ENCODE peak calls at places on chromosomes 13 and 19, in eight cellular contexts. Y is psoas muscle, G is ovary, N is A549, E is AG09309, C is cardiac muscle cell, D is IMR-90, Q is brain microvascular endothelial cell. X is an unnamed sample.

GRCh38 chr19:51297406-51297805 is 14.0 kb upstream of the IGLON5 start:
- DNase-seq in Y (no peak), G (no peak), N (no peak), E (no peak), C (no peak), D (no peak), Q (no peak), X (no peak)

GRCh38 chr19:2714531-2715269 is 6.5 kb downstream of the DIRAS1 start:
- DNase-seq in Y (no peak), G (no peak), N (no peak), E (no peak), C (no peak), D (no peak), Q (no peak), X (no peak)

GRCh38 chr19:19409235-19410030 is 4.0 kb downstream of the GATAD2A start:
- DNase-seq in Y (no peak), G (no peak), N (no peak), E (no peak), C (no peak), D (no peak), Q (no peak), X (no peak)

GRCh38 chr19:34676697-34677385 is at the start of gene SCGB2B2:
- DNase-seq in Y (no peak), G (no peak), N (no peak), E (peak; percentile 24), C (peak; percentile 46), D (no peak), Q (no peak), X (peak; percentile 64)

GRCh38 chr13:75419656-75420055 is 62.3 kb downstream of the TBC1D4 start:
- DNase-seq in Y (no peak), G (no peak), N (no peak), E (no peak), C (no peak), D (no peak), Q (no peak), X (no peak)

GRCh38 chr19:46049597-46049996 is 8.8 kb upstream of the IGFL4 start:
- DNase-seq in Y (no peak), G (no peak), N (no peak), E (no peak), C (no peak), D (no peak), Q (no peak), X (peak; percentile 39)

GRCh38 chr19:48445256-48445605 is 552 bp upstream of the GRWD1 start:
- DNase-seq in Y (no peak), G (peak; percentile 57), N (peak; percentile 93), E (peak; percentile 87), C (peak; percentile 75), D (peak; percentile 94), Q (peak; percentile 92), X (peak; percentile 69)

GRCh38 chr13:30307966-30308290 is 577 bp upstream of the KATNAL1 start:
- DNase-seq in Y (no peak), G (no peak), N (peak; percentile 1), E (no peak), C (no peak), D (no peak), Q (no peak), X (no peak)

GRCh38 chr19:33438987-33439781 is 65.7 kb downstream of the CEBPG start:
- DNase-seq in Y (peak; percentile 29), G (no peak), N (no peak), E (no peak), C (no peak), D (no peak), Q (no peak), X (no peak)

GRCh38 chr13:52356327-52356726 is 49.6 kb downstream of the THSD1 start:
- DNase-seq in Y (no peak), G (no peak), N (no peak), E (no peak), C (no peak), D (peak; percentile 57), Q (peak; percentile 19), X (no peak)

GRCh38 chr19:50803633-50804419 is 13.6 kb downstream of the ACP4 start:
- DNase-seq in Y (no peak), G (no peak), N (no peak), E (no peak), C (peak; percentile 60), D (no peak), Q (no peak), X (peak; percentile 56)

GRCh38 chr13:95641961-95642621 is 2.4 kb downstream of the DZIP1 start:
- DNase-seq in Y (peak; percentile 58), G (peak; percentile 37), N (no peak), E (no peak), C (peak; percentile 32), D (peak; percentile 43), Q (peak; percentile 31), X (peak; percentile 76)

GRCh38 chr13:99886706-99887105 is 84.9 kb downstream of the ZIC5 start:
- DNase-seq in Y (no peak), G (no peak), N (no peak), E (no peak), C (no peak), D (no peak), Q (no peak), X (no peak)

GRCh38 chr13:73228546-73228945 is 169.7 kb downstream of the KLF5 start:
- DNase-seq in Y (no peak), G (no peak), N (peak; percentile 12), E (no peak), C (no peak), D (peak; percentile 28), Q (no peak), X (no peak)

GRCh38 chr13:48188640-48189039 is 44.4 kb upstream of the ITM2B start:
- DNase-seq in Y (no peak), G (no peak), N (no peak), E (no peak), C (no peak), D (no peak), Q (no peak), X (no peak)

GRCh38 chr13:95858286-95859075 is 181.5 kb downstream of the DNAJC3 start:
- DNase-seq in Y (no peak), G (no peak), N (no peak), E (no peak), C (no peak), D (peak; percentile 55), Q (peak; percentile 46), X (no peak)

GRCh38 chr19:33750587-33751385 is 45.9 kb upstream of the KCTD15 start:
- DNase-seq in Y (no peak), G (no peak), N (no peak), E (no peak), C (no peak), D (no peak), Q (no peak), X (peak; percentile 82)

GRCh38 chr19:19677579-19677978 is 8.9 kb downstream of the ZNF101 start:
- DNase-seq in Y (no peak), G (no peak), N (no peak), E (no peak), C (no peak), D (no peak), Q (no peak), X (no peak)

GRCh38 chr19:58397533-58398037 is 2.1 kb downstream of the RNF225 start:
- DNase-seq in Y (no peak), G (no peak), N (no peak), E (no peak), C (no peak), D (no peak), Q (no peak), X (no peak)

DNA sequence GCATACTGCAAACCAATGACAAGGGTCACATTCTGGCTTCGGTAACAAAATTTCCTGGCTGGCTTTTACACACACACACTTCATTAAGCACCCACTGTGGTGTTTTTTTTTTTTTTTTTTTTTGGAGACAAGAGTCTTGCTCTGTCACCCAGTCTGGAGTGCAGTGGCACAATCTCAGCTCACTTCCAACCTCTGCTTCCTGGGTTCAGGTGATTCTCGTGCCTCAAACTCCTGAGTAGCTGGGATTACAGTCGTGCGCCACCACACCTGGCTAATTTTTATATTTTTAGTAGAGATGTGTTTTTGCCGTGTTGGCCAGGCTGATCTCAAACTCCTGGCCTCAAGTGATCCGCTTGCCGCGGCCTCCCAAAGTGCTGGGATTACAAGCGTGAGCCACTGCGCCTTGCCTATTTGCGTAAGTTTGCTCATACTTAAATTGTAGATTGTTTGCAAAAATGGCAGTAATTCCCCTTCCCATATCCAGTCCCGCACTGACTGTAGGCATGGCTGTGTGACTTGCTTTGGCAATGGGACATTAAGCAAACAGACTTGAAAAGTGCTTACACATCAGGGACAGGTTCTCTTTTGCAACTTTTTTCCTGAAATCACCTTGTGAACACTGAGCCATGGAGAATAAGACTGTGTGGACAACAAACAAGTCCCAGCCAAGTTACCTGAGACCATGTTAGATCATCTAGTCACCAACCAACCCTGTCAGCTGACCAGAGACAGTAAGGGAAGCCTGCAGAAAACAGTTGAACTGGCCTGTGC is 42.1 kb upstream of the EBPL start:
- DNase-seq in Y (no peak), G (no peak), N (no peak), E (no peak), C (no peak), D (peak; percentile 27), Q (no peak), X (no peak)
- H3K4me3 ChIP-seq in Y (no peak overlapping the region), G (no peak overlapping the region), N (no peak overlapping the region), E (no peak overlapping the region), C (no peak overlapping the region), D (no peak overlapping the region), Q (no peak overlapping the region), X (no peak overlapping the region)

GRCh38 chr13:57633141-57633949 is 1.8 kb downstream of the PCDH17 start:
- DNase-seq in Y (peak; percentile 74), G (no peak), N (no peak), E (no peak), C (peak; percentile 52), D (no peak), Q (no peak), X (no peak)
- H3K4me3 ChIP-seq in Y (peak overlapping the region; percentile 67), G (peak overlapping the region; percentile 15), N (no peak overlapping the region), E (no peak overlapping the region), C (peak overlapping the region; percentile 71), D (no peak overlapping the region), Q (no peak overlapping the region), X (no peak overlapping the region)

DNA sequence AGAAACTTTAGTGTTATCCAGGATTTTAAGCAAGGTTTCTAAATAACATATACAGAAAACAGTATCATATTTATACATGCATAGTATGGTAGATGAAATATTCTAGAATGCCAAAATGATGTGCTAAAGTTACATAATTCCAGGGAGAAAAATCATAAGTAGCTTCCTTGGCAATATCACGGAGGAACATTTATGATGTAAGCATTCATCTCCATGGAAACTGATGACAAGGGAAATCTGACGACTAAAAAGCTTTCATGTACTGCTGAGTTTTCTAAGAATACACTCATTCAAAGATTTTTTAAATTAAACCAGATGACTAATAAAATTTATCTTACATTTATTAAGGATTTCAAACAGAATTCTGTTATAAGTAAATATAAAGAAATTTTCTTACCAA is 4.7 kb downstream of the TEX30 start:
- DNase-seq in Y (no peak), G (no peak), N (no peak), E (no peak), C (no peak), D (no peak), Q (no peak), X (no peak)
- H3K4me3 ChIP-seq in Y (no peak overlapping the region), G (no peak overlapping the region), N (no peak overlapping the region), E (no peak overlapping the region), C (no peak overlapping the region), D (no peak overlapping the region), Q (no peak overlapping the region), X (no peak overlapping the region)

GRCh38 chr19:30864460-30865215 is 484.6 kb downstream of the TSHZ3 start:
- DNase-seq in Y (no peak), G (no peak), N (no peak), E (no peak), C (no peak), D (no peak), Q (no peak), X (no peak)
- H3K4me3 ChIP-seq in Y (no peak overlapping the region), G (no peak overlapping the region), N (no peak overlapping the region), E (no peak overlapping the region), C (no peak overlapping the region), D (no peak overlapping the region), Q (no peak overlapping the region), X (no peak overlapping the region)

GRCh38 chr19:37763488-37763887 is 15.9 kb downstream of the ZNF573 start:
- DNase-seq in Y (no peak), G (no peak), N (no peak), E (no peak), C (no peak), D (peak; percentile 33), Q (no peak), X (no peak)
- H3K4me3 ChIP-seq in Y (no peak overlapping the region), G (no peak overlapping the region), N (no peak overlapping the region), E (no peak overlapping the region), C (no peak overlapping the region), D (no peak overlapping the region), Q (no peak overlapping the region), X (no peak overlapping the region)